ENCODE peak calls at places on chromosome 20, in seven cellular contexts. One of them, this sample, is unnamed.

GRCh38 chr20:50831605-50832004 is 36.7 kb downstream of the BCAS4 start:
- DNase-seq in endodermal cell: peak; percentile 68
- DNase-seq in trophoblast cell: no peak
- DNase-seq in GM23248: no peak
- DNase-seq in HCT116: no peak
- DNase-seq in SK-N-SH: no peak
- DNase-seq in PC-3: no peak
- DNase-seq in this sample: no peak

GRCh38 chr20:44692932-44693476 is 22.2 kb upstream of the CCN5 start:
- DNase-seq in GM23248: peak; percentile 97
- DNase-seq in endodermal cell: peak; percentile 73
- DNase-seq in PC-3: peak; percentile 97
- DNase-seq in HCT116: peak; percentile 71
- DNase-seq in trophoblast cell: peak; percentile 98
- DNase-seq in SK-N-SH: no peak
- DNase-seq in this sample: peak; percentile 95

GRCh38 chr20:32582659-32583580 is 2.2 kb downstream of the NOL4L start:
- DNase-seq in endodermal cell: peak; percentile 84
- DNase-seq in SK-N-SH: peak; percentile 84
- DNase-seq in PC-3: no peak
- DNase-seq in trophoblast cell: no peak
- DNase-seq in GM23248: peak; percentile 48
- DNase-seq in HCT116: no peak
- DNase-seq in this sample: no peak

GRCh38 chr20:58313366-58313765 is 3.9 kb downstream of the RAB22A start:
- DNase-seq in SK-N-SH: no peak
- DNase-seq in trophoblast cell: no peak
- DNase-seq in GM23248: no peak
- DNase-seq in endodermal cell: no peak
- DNase-seq in HCT116: no peak
- DNase-seq in PC-3: no peak
- DNase-seq in this sample: no peak

GRCh38 chr20:39264506-39265172 is 302.5 kb downstream of the DHX35 start:
- DNase-seq in HCT116: peak; percentile 60
- DNase-seq in PC-3: peak; percentile 78
- DNase-seq in GM23248: peak; percentile 89
- DNase-seq in SK-N-SH: peak; percentile 64
- DNase-seq in trophoblast cell: peak; percentile 62
- DNase-seq in endodermal cell: peak; percentile 91
- DNase-seq in this sample: peak; percentile 61

GRCh38 chr20:41344477-41344876 is 3.9 kb downstream of the LPIN3 start:
- DNase-seq in PC-3: no peak
- DNase-seq in HCT116: no peak
- DNase-seq in SK-N-SH: peak; percentile 13
- DNase-seq in endodermal cell: no peak
- DNase-seq in trophoblast cell: no peak
- DNase-seq in GM23248: no peak
- DNase-seq in this sample: no peak

GRCh38 chr20:44494266-44494665 is 18.6 kb downstream of the TTPAL start:
- DNase-seq in SK-N-SH: no peak
- DNase-seq in GM23248: peak; percentile 67
- DNase-seq in endodermal cell: no peak
- DNase-seq in HCT116: no peak
- DNase-seq in PC-3: peak; percentile 58
- DNase-seq in trophoblast cell: no peak
- DNase-seq in this sample: peak; percentile 70

GRCh38 chr20:23492292-23492691 is 1.4 kb downstream of the CST8 start:
- DNase-seq in HCT116: no peak
- DNase-seq in PC-3: no peak
- DNase-seq in SK-N-SH: no peak
- DNase-seq in trophoblast cell: no peak
- DNase-seq in endodermal cell: no peak
- DNase-seq in GM23248: no peak
- DNase-seq in this sample: no peak

GRCh38 chr20:12764053-12764452 is 244.7 kb upstream of the SPTLC3 start:
- DNase-seq in trophoblast cell: no peak
- DNase-seq in HCT116: no peak
- DNase-seq in endodermal cell: peak; percentile 62
- DNase-seq in GM23248: no peak
- DNase-seq in SK-N-SH: no peak
- DNase-seq in PC-3: no peak
- DNase-seq in this sample: no peak

GRCh38 chr20:23200914-23201313 is 114.8 kb upstream of the CD93 start:
- DNase-seq in trophoblast cell: peak; percentile 40
- DNase-seq in endodermal cell: peak; percentile 92
- DNase-seq in PC-3: peak; percentile 70
- DNase-seq in GM23248: peak; percentile 30
- DNase-seq in HCT116: peak; percentile 48
- DNase-seq in SK-N-SH: peak; percentile 16
- DNase-seq in this sample: peak; percentile 17

GRCh38 chr20:8251201-8251575 is 119.1 kb downstream of the PLCB1 start:
- DNase-seq in PC-3: no peak
- DNase-seq in GM23248: no peak
- DNase-seq in SK-N-SH: no peak
- DNase-seq in HCT116: no peak
- DNase-seq in trophoblast cell: no peak
- DNase-seq in endodermal cell: no peak
- DNase-seq in this sample: no peak

GRCh38 chr20:35595456-35595855 is 20.2 kb upstream of the SPAG4 start:
- DNase-seq in HCT116: no peak
- DNase-seq in trophoblast cell: no peak
- DNase-seq in GM23248: no peak
- DNase-seq in endodermal cell: no peak
- DNase-seq in SK-N-SH: no peak
- DNase-seq in PC-3: no peak
- DNase-seq in this sample: no peak

GRCh38 chr20:45972500-45973183 is 639 bp upstream of the ZNF335 start:
- DNase-seq in HCT116: no peak
- DNase-seq in GM23248: peak; percentile 98
- DNase-seq in trophoblast cell: peak; percentile 97
- DNase-seq in PC-3: peak; percentile 98
- DNase-seq in endodermal cell: no peak
- DNase-seq in SK-N-SH: no peak
- DNase-seq in this sample: no peak

GRCh38 chr20:54713727-54714126 is 238.3 kb downstream of the DOK5 start:
- DNase-seq in PC-3: no peak
- DNase-seq in SK-N-SH: no peak
- DNase-seq in endodermal cell: no peak
- DNase-seq in HCT116: no peak
- DNase-seq in GM23248: no peak
- DNase-seq in trophoblast cell: no peak
- DNase-seq in this sample: no peak

GRCh38 chr20:54891907-54892306 is 416.5 kb downstream of the DOK5 start:
- DNase-seq in SK-N-SH: no peak
- DNase-seq in HCT116: no peak
- DNase-seq in GM23248: no peak
- DNase-seq in endodermal cell: no peak
- DNase-seq in PC-3: no peak
- DNase-seq in trophoblast cell: no peak
- DNase-seq in this sample: no peak

GRCh38 chr20:63767886-63768285 is 28.3 kb downstream of the SLC2A4RG start:
- DNase-seq in SK-N-SH: no peak
- DNase-seq in PC-3: no peak
- DNase-seq in endodermal cell: no peak
- DNase-seq in HCT116: no peak
- DNase-seq in GM23248: no peak
- DNase-seq in trophoblast cell: no peak
- DNase-seq in this sample: no peak

GRCh38 chr20:49717693-49718092 is 4.0 kb upstream of the B4GALT5 start:
- DNase-seq in PC-3: peak; percentile 83
- DNase-seq in trophoblast cell: peak; percentile 86
- DNase-seq in SK-N-SH: no peak
- DNase-seq in HCT116: peak; percentile 90
- DNase-seq in endodermal cell: no peak
- DNase-seq in GM23248: no peak
- DNase-seq in this sample: no peak

GRCh38 chr20:1663917-1664316 is 6.3 kb upstream of the SIRPG start:
- DNase-seq in trophoblast cell: no peak
- DNase-seq in HCT116: no peak
- DNase-seq in SK-N-SH: no peak
- DNase-seq in GM23248: peak; percentile 69
- DNase-seq in endodermal cell: no peak
- DNase-seq in PC-3: peak; percentile 35
- DNase-seq in this sample: peak; percentile 24

GRCh38 chr20:18623156-18623555 is 35.3 kb downstream of the DTD1 start:
- DNase-seq in GM23248: no peak
- DNase-seq in PC-3: no peak
- DNase-seq in SK-N-SH: no peak
- DNase-seq in trophoblast cell: no peak
- DNase-seq in HCT116: no peak
- DNase-seq in endodermal cell: no peak
- DNase-seq in this sample: no peak

GRCh38 chr20:13613917-13614316 is 24.8 kb downstream of the TASP1 start:
- DNase-seq in SK-N-SH: no peak
- DNase-seq in PC-3: no peak
- DNase-seq in GM23248: peak; percentile 8
- DNase-seq in trophoblast cell: no peak
- DNase-seq in endodermal cell: no peak
- DNase-seq in HCT116: no peak
- DNase-seq in this sample: peak; percentile 67

GRCh38 chr20:13037727-13038126 is 29.0 kb downstream of the SPTLC3 start:
- DNase-seq in SK-N-SH: no peak
- DNase-seq in HCT116: no peak
- DNase-seq in GM23248: peak; percentile 53
- DNase-seq in PC-3: peak; percentile 52
- DNase-seq in trophoblast cell: no peak
- DNase-seq in endodermal cell: no peak
- DNase-seq in this sample: no peak

GRCh38 chr20:3745686-3746173 is 13.2 kb downstream of the HSPA12B start:
- DNase-seq in trophoblast cell: no peak
- DNase-seq in HCT116: no peak
- DNase-seq in PC-3: no peak
- DNase-seq in SK-N-SH: no peak
- DNase-seq in GM23248: no peak
- DNase-seq in endodermal cell: no peak
- DNase-seq in this sample: no peak
- H3K9ac ChIP-seq in trophoblast cell: no peak overlapping the region
- H3K9ac ChIP-seq in HCT116: no peak overlapping the region
- H3K9ac ChIP-seq in PC-3: no peak overlapping the region
- H3K9ac ChIP-seq in SK-N-SH: no peak overlapping the region
- H3K9ac ChIP-seq in GM23248: no peak overlapping the region
- H3K9ac ChIP-seq in endodermal cell: no peak overlapping the region
- H3K9ac ChIP-seq in this sample: no peak overlapping the region

DNA sequence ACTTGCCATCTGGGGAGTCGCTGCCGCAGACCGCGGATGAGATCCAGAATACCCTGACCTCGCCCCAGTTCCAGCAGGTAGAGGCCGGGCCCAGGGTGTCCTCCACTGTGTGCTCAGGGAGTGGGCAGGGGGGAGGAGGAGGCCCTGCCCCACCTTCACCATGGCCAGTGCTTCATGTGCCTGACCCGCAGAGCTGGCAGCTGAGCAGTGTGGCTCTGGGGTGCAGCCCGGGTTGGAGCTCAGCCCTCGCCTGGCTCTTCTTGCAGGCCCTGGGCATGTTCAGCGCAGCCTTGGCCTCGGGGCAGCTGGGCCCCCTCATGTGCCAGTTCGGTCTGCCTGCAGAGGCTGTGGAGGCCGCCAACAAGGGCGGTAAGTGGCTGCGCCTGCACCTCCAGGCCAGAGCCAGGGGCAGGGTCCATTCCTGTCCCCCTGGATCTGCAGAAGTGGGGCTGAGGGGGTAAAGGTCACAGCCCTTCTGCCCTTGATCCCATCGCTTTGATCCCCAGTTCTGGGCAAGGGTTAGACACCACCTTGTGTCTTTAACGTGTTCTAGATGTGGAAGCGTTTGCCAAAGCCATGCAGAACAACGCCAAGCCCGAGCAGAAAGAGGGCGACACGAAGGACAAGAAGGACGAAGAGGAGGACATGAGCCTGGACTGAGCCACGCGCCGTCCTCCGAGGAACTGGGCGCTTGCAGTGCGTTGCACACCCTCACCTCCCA is 5.5 kb downstream of the ADRM1 start:
- DNase-seq in endodermal cell: no peak
- DNase-seq in GM23248: no peak
- DNase-seq in SK-N-SH: no peak
- DNase-seq in HCT116: no peak
- DNase-seq in trophoblast cell: no peak
- DNase-seq in PC-3: no peak
- DNase-seq in this sample: no peak
- H3K36me3 ChIP-seq in endodermal cell: peaks cover 46% of the 10 kb centered on the region
- H3K36me3 ChIP-seq in GM23248: peaks cover 8% of the 10 kb centered on the region
- H3K36me3 ChIP-seq in SK-N-SH: peaks cover 85% of the 10 kb centered on the region
- H3K36me3 ChIP-seq in HCT116: peaks cover 25% of the 10 kb centered on the region
- H3K36me3 ChIP-seq in trophoblast cell: peaks cover 92% of the 10 kb centered on the region
- H3K36me3 ChIP-seq in PC-3: peaks cover 67% of the 10 kb centered on the region
- H3K36me3 ChIP-seq in this sample: peaks cover 50% of the 10 kb centered on the region

DNA sequence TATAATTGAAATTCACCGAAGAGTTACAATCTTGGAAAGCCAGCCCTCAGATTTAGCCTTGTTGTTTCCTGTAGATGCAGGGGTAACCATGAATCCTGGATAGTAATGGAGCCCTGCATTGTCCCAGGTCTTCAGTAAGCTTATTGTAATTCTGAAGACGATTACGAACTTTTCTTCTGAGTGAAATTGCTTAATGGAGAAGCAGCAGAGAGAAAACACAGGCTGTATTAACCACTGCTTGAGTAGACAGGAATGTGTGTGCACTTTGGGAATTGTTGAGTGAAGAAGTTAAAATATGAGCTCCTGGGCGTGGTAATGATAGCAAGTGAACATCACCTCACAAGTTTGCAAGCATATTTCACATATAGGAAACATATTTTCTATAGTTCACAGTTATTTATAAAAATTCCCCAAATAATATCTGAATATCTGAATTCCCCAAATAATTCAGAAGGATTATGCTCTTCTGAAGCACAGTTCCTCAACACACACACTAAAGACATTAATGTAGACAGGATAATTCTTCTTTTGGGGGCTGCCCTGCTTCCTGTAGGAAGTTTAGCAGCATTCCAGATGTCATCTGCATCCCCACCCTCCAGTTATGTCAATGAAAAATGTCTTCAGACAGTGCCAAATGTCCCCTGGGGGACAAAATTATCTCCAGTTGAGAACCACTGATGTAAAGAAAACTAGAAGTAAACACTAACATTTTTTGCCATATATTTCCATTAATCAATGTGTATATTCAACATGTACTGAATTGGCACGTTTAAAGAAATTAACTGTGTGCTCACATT is 26.1 kb upstream of the NAA20 start:
- DNase-seq in SK-N-SH: no peak
- DNase-seq in endodermal cell: no peak
- DNase-seq in GM23248: no peak
- DNase-seq in trophoblast cell: no peak
- DNase-seq in PC-3: no peak
- DNase-seq in HCT116: no peak
- DNase-seq in this sample: no peak
- H3K27ac ChIP-seq in SK-N-SH: peak overlapping the region; percentile 99
- H3K27ac ChIP-seq in endodermal cell: no peak overlapping the region
- H3K27ac ChIP-seq in GM23248: peak overlapping the region; percentile 87
- H3K27ac ChIP-seq in trophoblast cell: peak overlapping the region; percentile 91
- H3K27ac ChIP-seq in PC-3: peak overlapping the region; percentile 96
- H3K27ac ChIP-seq in HCT116: no peak overlapping the region
- H3K27ac ChIP-seq in this sample: peak overlapping the region; percentile 42

DNA sequence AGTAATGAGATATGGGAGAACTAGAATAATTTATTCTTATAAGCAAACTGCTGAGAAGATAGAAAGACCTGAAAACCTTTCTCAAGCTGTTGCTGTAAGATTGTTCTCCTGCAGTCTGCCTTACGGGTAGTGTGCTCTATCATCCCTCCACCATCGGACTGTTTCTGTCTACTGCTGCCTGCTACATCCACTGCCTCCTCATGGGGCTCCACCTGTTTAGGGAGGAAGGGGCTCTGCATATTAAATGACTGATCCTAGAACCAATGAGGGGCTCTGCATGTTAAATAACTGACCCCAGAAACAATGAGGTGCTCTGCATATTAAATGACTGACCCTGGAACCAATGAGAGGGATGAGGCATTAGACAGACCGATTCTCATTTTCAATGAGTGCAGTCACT is 654.6 kb downstream of the KIF16B start:
- DNase-seq in SK-N-SH: no peak
- DNase-seq in GM23248: no peak
- DNase-seq in PC-3: no peak
- DNase-seq in trophoblast cell: no peak
- DNase-seq in endodermal cell: no peak
- DNase-seq in HCT116: no peak
- DNase-seq in this sample: no peak
- H3K9ac ChIP-seq in SK-N-SH: no peak overlapping the region
- H3K9ac ChIP-seq in GM23248: no peak overlapping the region
- H3K9ac ChIP-seq in PC-3: no peak overlapping the region
- H3K9ac ChIP-seq in trophoblast cell: no peak overlapping the region
- H3K9ac ChIP-seq in endodermal cell: no peak overlapping the region
- H3K9ac ChIP-seq in HCT116: no peak overlapping the region
- H3K9ac ChIP-seq in this sample: no peak overlapping the region

This sample was measured in fibroblast of lung.